ENCODE peak calls at places on chromosome 9, in six cellular contexts. Q is A549, S is IMR-90, B is lung, P is tibial artery, O is spleen. J is an unnamed sample. For H3K4me1, the result is how much of the 10 kb centered on the place peaks cover.

GRCh38 chr9:33024126-33024965 is 727 bp upstream of the DNAJA1 start:
- DNase-seq in P (no peak), O (no peak), S (peak), Q (peak), B (no peak), J (no peak)

GRCh38 chr9:68495287-68495686 is 45.4 kb downstream of the TMEM252 start:
- DNase-seq in Q (no peak), B (no peak), P (no peak), S (no peak), O (no peak), J (no peak)

GRCh38 chr9:77743381-77743780 is 95.3 kb upstream of the GNA14 start:
- DNase-seq in O (no peak), P (no peak), Q (no peak), S (peak), B (no peak), J (no peak)

GRCh38 chr9:15834541-15834940 is 281.7 kb downstream of the CCDC171 start:
- DNase-seq in O (no peak), B (no peak), S (peak), Q (no peak), P (no peak), J (no peak)

GRCh38 chr9:84804948-84805694 is 135.6 kb downstream of the NTRK2 start:
- DNase-seq in B (no peak), Q (no peak), S (no peak), O (no peak), P (no peak), J (no peak)

GRCh38 chr9:12856608-12857007 is 81.8 kb downstream of the LURAP1L start:
- DNase-seq in Q (no peak), S (no peak), B (no peak), P (no peak), O (no peak), J (no peak)

GRCh38 chr9:34675048-34675714 is 12.7 kb upstream of the CCL27 start:
- DNase-seq in P (no peak), Q (peak), S (peak), B (peak), O (peak), J (peak)

GRCh38 chr9:93958875-93959682 is 3.9 kb upstream of the BARX1 start:
- DNase-seq in P (no peak), S (peak), B (peak), Q (no peak), O (no peak), J (no peak)

DNA sequence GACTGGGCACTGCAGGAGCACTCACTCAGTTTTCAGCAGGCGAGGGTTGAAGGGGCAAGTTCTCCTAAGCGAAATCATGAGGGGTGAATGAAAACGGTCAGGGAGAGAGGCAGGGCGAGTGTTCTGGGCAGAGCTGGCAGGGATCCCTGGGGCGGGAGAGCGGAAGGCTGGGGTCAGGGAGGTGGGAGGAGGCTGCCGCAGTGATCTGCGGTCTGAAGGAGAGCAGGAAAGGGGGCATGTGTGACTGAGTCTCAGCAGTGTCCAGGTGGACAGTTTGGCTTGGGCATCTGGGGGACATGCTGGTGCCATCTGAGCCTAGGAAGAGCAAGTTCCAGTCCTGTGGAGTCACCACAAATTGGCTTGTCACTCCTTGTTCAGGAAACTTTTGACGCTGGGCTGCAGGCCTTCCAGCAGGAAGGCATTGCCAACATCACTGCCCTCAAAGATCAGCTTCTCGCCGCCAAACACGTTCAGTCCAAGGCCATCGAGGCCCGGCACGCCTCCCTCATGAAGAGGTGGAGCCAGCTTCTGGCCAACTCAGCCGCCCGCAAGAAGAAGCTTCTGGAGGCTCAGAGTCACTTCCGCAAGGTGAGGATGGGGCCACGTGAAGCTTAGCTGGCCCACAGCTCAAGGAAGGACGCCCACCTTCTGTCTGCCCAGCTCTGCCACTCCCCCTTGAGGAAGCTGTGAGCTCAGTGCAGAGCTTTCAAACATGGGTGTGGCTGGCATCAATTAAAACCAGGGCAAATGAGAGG is 31.1 kb downstream of the DYNC2I2 start:
- DNase-seq in O (no peak), S (no peak), B (no peak), Q (no peak), P (no peak), J (no peak)
- TF ChIP-seq CTCF in O (no peak), S (no peak), B (no peak), Q (no peak), P (no peak), J (no peak)

DNA sequence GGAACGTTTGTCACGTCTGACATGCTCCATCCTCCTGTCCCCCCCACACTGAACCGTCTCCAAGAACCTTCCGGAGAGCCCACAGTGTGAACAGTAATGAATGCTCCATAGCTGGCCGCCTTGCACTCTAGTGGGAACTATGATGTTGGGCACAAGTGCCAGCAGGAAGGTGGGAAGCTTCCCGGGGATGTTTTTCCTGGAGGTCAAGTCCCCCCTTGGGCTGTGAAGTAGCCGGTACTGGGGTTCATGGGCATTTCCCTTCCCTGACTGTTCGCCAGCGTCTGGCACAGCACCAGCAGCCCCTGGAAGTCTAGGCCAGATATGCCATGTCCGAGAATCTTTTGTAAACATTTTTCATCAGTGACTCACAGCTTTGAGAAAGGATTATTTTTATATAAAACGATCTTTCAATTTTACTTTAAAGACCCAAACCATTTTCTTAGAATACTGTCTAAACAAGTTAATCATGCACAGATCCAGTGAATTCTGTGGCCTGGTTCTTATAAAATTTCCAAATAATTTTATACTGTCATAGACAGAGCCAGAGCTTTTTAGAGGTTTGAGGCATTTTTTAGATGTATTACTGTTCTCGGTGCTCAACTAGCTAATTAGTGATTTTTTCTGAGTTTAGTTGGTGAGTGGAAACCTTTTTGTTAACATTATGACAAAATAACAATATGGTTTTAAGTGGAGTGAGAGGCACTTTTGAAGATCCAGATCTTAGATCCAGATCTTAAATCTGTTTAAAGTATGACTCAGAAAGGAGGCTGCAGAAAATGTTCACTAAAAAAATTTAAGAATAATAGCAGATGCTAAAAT is 11.6 kb downstream of the ABL1 start:
- DNase-seq in S (peak), B (no peak), O (peak), Q (peak), P (peak), J (peak)
- H3K4me3 ChIP-seq in S (peak), B (no peak), O (no peak), Q (peak), P (peak), J (peak)

GRCh38 chr9:129463477-129463876 is 157.4 kb downstream of the C9orf50 start:
- DNase-seq in Q (no peak), O (no peak), P (no peak), B (no peak), S (no peak), J (no peak)
- H3K4me1 ChIP-seq in Q (half or more), O (under half), P (half or more), B (under half), S (under half), J (under half)

GRCh38 chr9:37295796-37296195 is 126.7 kb upstream of the GRHPR start:
- DNase-seq in S (no peak), Q (no peak), B (no peak), P (no peak), O (no peak), J (no peak)
- TF ChIP-seq CTCF in S (no peak), Q (peak), B (no peak), P (no peak), O (peak), J (no peak)

DNA sequence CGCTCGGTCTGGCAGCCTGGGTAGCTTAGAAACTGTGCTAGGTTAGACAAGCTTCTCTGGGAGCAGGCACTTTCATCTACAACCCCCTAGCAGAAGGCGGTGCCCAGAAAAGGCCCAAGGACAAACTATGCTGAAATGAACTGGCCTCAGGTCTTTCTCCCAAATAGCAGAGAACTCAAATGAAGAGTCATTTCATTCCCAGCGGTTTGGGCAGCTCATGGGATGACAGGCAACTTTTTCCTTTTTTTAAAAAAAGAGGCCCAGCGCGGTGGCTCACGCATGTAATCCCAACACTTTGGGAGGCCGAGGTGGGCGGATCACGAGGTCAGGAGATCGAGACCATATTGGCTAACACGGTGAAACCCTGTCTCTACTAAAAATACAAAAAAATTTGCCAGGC is 2.5 kb downstream of the RAPGEF1 start:
- DNase-seq in P (no peak), O (no peak), Q (no peak), B (no peak), S (no peak), J (no peak)
- H3K4me3 ChIP-seq in P (no peak), O (no peak), Q (no peak), B (no peak), S (no peak), J (peak)

GRCh38 chr9:70412678-70413426 is 1.6 kb downstream of the KLF9 start:
- DNase-seq in S (peak), Q (peak), B (peak), P (peak), O (peak), J (peak)

GRCh38 chr9:70413427-70413797 is 1.0 kb downstream of the KLF9 start:
- DNase-seq in Q (no peak), P (no peak), B (no peak), O (no peak), S (no peak), J (peak)

GRCh38 chr9:70413798-70414775 is at the start of gene KLF9:
- DNase-seq in Q (peak), B (peak), P (peak), O (peak), S (peak), J (peak)

GRCh38 chr9:70415041-70415440 is 584 bp upstream of the KLF9 start:
- DNase-seq in P (no peak), B (no peak), Q (no peak), O (no peak), S (no peak), J (no peak)

GRCh38 chr9:70415476-70415875 is 1.0 kb upstream of the KLF9 start:
- DNase-seq in B (no peak), Q (no peak), P (no peak), O (no peak), S (no peak), J (no peak)
- H3K4me1 ChIP-seq in B (under half), Q (under half), P (under half), O (under half), S (under half), J (under half)

GRCh38 chr9:103444157-103444556 is 449.0 kb downstream of the CYLC2 start:
- DNase-seq in P (no peak), O (no peak), S (no peak), B (no peak), Q (no peak), J (no peak)
- TF ChIP-seq CTCF in P (no peak), O (no peak), S (no peak), B (no peak), Q (no peak), J (no peak)

GRCh38 chr9:38179965-38180364 is 110.9 kb upstream of the SHB start:
- DNase-seq in O (no peak), P (no peak), Q (no peak), B (no peak), S (no peak), J (no peak)

GRCh38 chr9:38182321-38182720 is 113.3 kb upstream of the SHB start:
- DNase-seq in S (no peak), B (no peak), P (no peak), Q (no peak), O (no peak), J (no peak)

GRCh38 chr9:38180631-38181030 is 111.6 kb upstream of the SHB start:
- DNase-seq in O (no peak), Q (no peak), S (no peak), P (no peak), B (no peak), J (no peak)

GRCh38 chr9:38181866-38182265 is 112.8 kb upstream of the SHB start:
- DNase-seq in S (no peak), Q (no peak), P (no peak), O (no peak), B (no peak), J (no peak)

GRCh38 chr9:38181216-38181615 is 112.2 kb upstream of the SHB start:
- DNase-seq in B (no peak), P (no peak), S (no peak), Q (no peak), O (no peak), J (no peak)
- H3K4me3 ChIP-seq in B (no peak), P (no peak), S (no peak), Q (no peak), O (no peak), J (no peak)